ENCODE peak calls at places on chromosome 9, in four cellular contexts. N, G, V and D are unnamed samples.

GRCh38 chr9:112299514-112299913 is 33.9 kb downstream of the PTBP3 start:
- DNase-seq in N (no peak), G (no peak), V (peak), D (no peak)

GRCh38 chr9:96009690-96010477 is 134.4 kb downstream of the ERCC6L2 start:
- DNase-seq in N (no peak), G (no peak), V (no peak), D (no peak)

GRCh38 chr9:114995681-114996221 is 65.4 kb upstream of the TNFSF8 start:
- DNase-seq in N (no peak), G (no peak), V (no peak), D (no peak)

GRCh38 chr9:81037889-81038288 is 651.5 kb downstream of the TLE1 start:
- DNase-seq in N (no peak), G (no peak), V (no peak), D (no peak)

GRCh38 chr9:130288926-130289705 is 23.6 kb downstream of the HMCN2 start:
- DNase-seq in N (no peak), G (no peak), V (no peak), D (no peak)

GRCh38 chr9:71446499-71447411 is 321.6 kb downstream of the CEMIP2 start:
- DNase-seq in N (no peak), G (no peak), V (peak), D (peak)

GRCh38 chr9:107268560-107268959 is 14.5 kb upstream of the RAD23B start:
- DNase-seq in N (no peak), G (no peak), V (no peak), D (no peak)

GRCh38 chr9:134040831-134041648 is 15.8 kb downstream of the BRD3OS start:
- DNase-seq in N (no peak), G (no peak), V (no peak), D (no peak)

GRCh38 chr9:121294181-121294743 is 26.3 kb downstream of the GSN start:
- DNase-seq in N (no peak), G (no peak), V (no peak), D (no peak)

GRCh38 chr9:16048129-16048528 is 495.3 kb downstream of the CCDC171 start:
- DNase-seq in N (no peak), G (no peak), V (no peak), D (no peak)

GRCh38 chr9:70435948-70436347 is 21.5 kb upstream of the KLF9 start:
- DNase-seq in N (no peak), G (no peak), V (no peak), D (no peak)

GRCh38 chr9:121634800-121635261 is 16.6 kb upstream of the DAB2IP start:
- DNase-seq in N (peak), G (no peak), V (peak), D (peak)

GRCh38 chr9:111938427-111938800 is 41.8 kb downstream of the UGCG start:
- DNase-seq in N (no peak), G (no peak), V (no peak), D (no peak)

GRCh38 chr9:93597142-93597706 is 20.8 kb downstream of the PHF2 start:
- DNase-seq in N (no peak), G (no peak), V (no peak), D (no peak)

GRCh38 chr9:96089425-96089824 is 212.6 kb downstream of the HSD17B3 start:
- DNase-seq in N (no peak), G (no peak), V (no peak), D (no peak)

GRCh38 chr9:109826554-109826953 is 46.6 kb downstream of the PALM2AKAP2 start:
- DNase-seq in N (no peak), G (no peak), V (no peak), D (no peak)

GRCh38 chr9:126599047-126599650 is 14.6 kb upstream of the LMX1B start:
- DNase-seq in N (no peak), G (no peak), V (no peak), D (no peak)

GRCh38 chr9:10674586-10674985 is 61.8 kb upstream of the PTPRD start:
- DNase-seq in N (no peak), G (no peak), V (no peak), D (no peak)

GRCh38 chr9:81848472-81848871 is 79.8 kb upstream of the SPATA31D4 start:
- DNase-seq in N (no peak), G (no peak), V (peak), D (no peak)

GRCh38 chr9:116142706-116143492 is 10.7 kb upstream of the PAPPA start:
- DNase-seq in N (no peak), G (no peak), V (no peak), D (no peak)

GRCh38 chr9:133144887-133145466 is 18.7 kb downstream of the GBGT1 start:
- DNase-seq in N (no peak), G (no peak), V (no peak), D (no peak)

GRCh38 chr9:5265939-5266338 is 34.7 kb downstream of the INSL4 start:
- DNase-seq in N (no peak), G (no peak), V (no peak), D (no peak)

GRCh38 chr9:17829812-17830385 is 251.0 kb downstream of the SH3GL2 start:
- DNase-seq in N (no peak), G (no peak), V (no peak), D (no peak)

GRCh38 chr9:79537838-79538237 is 33.9 kb upstream of the TLE4 start:
- DNase-seq in N (no peak), G (no peak), V (no peak), D (no peak)

GRCh38 chr9:116360974-116361373 is 207.4 kb downstream of the PAPPA start:
- DNase-seq in N (no peak), G (no peak), V (no peak), D (no peak)

GRCh38 chr9:109451311-109452025 is 46.6 kb downstream of the PTPN3 start:
- DNase-seq in N (no peak), G (no peak), V (peak), D (no peak)

GRCh38 chr9:272251-273213 is 57.9 kb downstream of the DOCK8 start:
- DNase-seq in N (no peak), G (peak), V (no peak), D (no peak)

GRCh38 chr9:69961834-69962233 is 81.8 kb upstream of the MAMDC2 start:
- DNase-seq in N (no peak), G (no peak), V (no peak), D (no peak)

GRCh38 chr9:112838342-112838741 is 52.3 kb downstream of the SLC46A2 start:
- DNase-seq in N (no peak), G (no peak), V (no peak), D (no peak)

GRCh38 chr9:135976531-135976930 is 15.4 kb upstream of the UBAC1 start:
- DNase-seq in N (no peak), G (no peak), V (no peak), D (no peak)

GRCh38 chr9:4704129-4704528 is 24.8 kb downstream of the CDC37L1 start:
- DNase-seq in N (no peak), G (no peak), V (no peak), D (no peak)

GRCh38 chr9:23232831-23233230 is 593.2 kb downstream of the ELAVL2 start:
- DNase-seq in N (no peak), G (no peak), V (no peak), D (no peak)

GRCh38 chr9:87612536-87612935 is 113.4 kb upstream of the CTSL start:
- DNase-seq in N (no peak), G (no peak), V (no peak), D (no peak)

GRCh38 chr9:132945186-132946130 is 1.0 kb upstream of the TSC1 start:
- DNase-seq in N (no peak), G (no peak), V (no peak), D (no peak)

GRCh38 chr9:111604054-111604615 is 4.7 kb upstream of the PTGR1 start:
- DNase-seq in N (no peak), G (no peak), V (no peak), D (no peak)

GRCh38 chr9:124133752-124134151 is 122.2 kb downstream of the LHX2 start:
- DNase-seq in N (no peak), G (no peak), V (peak), D (no peak)

GRCh38 chr9:27470291-27470805 is 53.7 kb upstream of the IFNK start:
- DNase-seq in N (no peak), G (no peak), V (no peak), D (no peak)

GRCh38 chr9:109968702-109969450 is 188.9 kb downstream of the PALM2AKAP2 start:
- DNase-seq in N (no peak), G (no peak), V (peak), D (peak)

GRCh38 chr9:135077497-135078200 is 9.8 kb upstream of the OLFM1 start:
- DNase-seq in N (peak), G (no peak), V (no peak), D (peak)

GRCh38 chr9:35650341-35651158 is at the start of gene SIT1:
- DNase-seq in N (no peak), G (no peak), V (no peak), D (no peak)

GRCh38 chr9:35649431-35650340 is 1.0 kb downstream of the SIT1 start:
- DNase-seq in N (peak), G (no peak), V (no peak), D (no peak)

GRCh38 chr9:35653611-35654010 is 2.9 kb upstream of the SIT1 start:
- DNase-seq in N (no peak), G (no peak), V (no peak), D (no peak)

GRCh38 chr9:35651964-35652828 is 1.5 kb upstream of the SIT1 start:
- DNase-seq in N (no peak), G (no peak), V (peak), D (no peak)

DNA sequence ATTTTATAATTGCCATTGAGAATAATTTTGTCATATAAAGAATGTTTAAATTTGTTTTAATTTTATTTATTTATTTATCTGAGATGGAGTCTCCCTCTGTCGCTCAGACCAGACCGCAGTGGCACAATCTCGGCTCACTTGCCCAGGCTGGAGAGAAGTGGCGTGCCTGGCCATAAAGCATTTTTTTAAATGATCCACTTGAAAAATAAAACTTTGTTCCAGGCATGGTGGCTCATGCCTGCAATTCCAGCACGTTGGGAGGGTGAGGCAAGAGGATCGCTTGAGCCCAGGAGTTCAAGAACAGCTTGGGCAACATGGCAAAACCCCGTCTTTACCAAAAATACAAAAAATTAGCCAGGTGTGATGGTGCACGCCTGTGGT is 2.1 kb upstream of the SIT1 start:
- DNase-seq in N (no peak), G (no peak), V (no peak), D (no peak)
- TF ChIP-seq BHLHE40 in N (no peak), G (no peak), V (no peak), D (no peak)

GRCh38 chr9:97978706-97979105 is 4.4 kb upstream of the ANP32B start:
- DNase-seq in N (no peak), G (no peak), V (no peak), D (no peak)

GRCh38 chr9:97980918-97981827 is 2.0 kb upstream of the ANP32B start:
- DNase-seq in N (no peak), G (no peak), V (peak), D (no peak)

GRCh38 chr9:97979778-97980478 is 3.2 kb upstream of the ANP32B start:
- DNase-seq in N (no peak), G (no peak), V (no peak), D (no peak)

GRCh38 chr9:97981828-97982164 is 1.3 kb upstream of the ANP32B start:
- DNase-seq in N (no peak), G (no peak), V (no peak), D (no peak)

DNA sequence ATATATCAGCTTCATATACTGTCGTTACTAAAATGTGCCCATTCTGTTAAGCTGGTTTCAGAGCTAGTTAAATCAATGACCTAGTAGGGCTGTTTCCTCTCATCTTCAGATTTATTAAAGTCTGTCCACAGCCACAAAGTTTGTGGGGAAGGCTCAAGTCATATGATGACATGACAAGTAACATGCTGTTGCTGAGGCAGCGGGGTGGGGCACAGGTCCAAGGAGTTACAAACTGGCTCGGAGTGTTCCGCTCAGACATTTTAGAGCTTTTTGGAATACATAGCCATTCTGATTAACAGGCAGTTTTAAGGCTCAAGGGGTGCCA is 2.7 kb upstream of the ANP32B start:
- DNase-seq in N (no peak), G (no peak), V (no peak), D (no peak)
- TF ChIP-seq FOXK2 in N (peak), G (no peak), V (no peak), D (no peak)

GRCh38 chr9:94901019-94901363 is 174.5 kb downstream of the AOPEP start:
- DNase-seq in N (no peak), G (no peak), V (no peak), D (no peak)

GRCh38 chr9:94899464-94900221 is 173.1 kb downstream of the AOPEP start:
- DNase-seq in N (no peak), G (no peak), V (peak), D (no peak)

GRCh38 chr9:94903961-94904421 is 177.5 kb downstream of the AOPEP start:
- DNase-seq in N (no peak), G (no peak), V (no peak), D (no peak)

GRCh38 chr9:94896512-94896911 is 170.0 kb downstream of the AOPEP start:
- DNase-seq in N (no peak), G (no peak), V (no peak), D (no peak)

DNA sequence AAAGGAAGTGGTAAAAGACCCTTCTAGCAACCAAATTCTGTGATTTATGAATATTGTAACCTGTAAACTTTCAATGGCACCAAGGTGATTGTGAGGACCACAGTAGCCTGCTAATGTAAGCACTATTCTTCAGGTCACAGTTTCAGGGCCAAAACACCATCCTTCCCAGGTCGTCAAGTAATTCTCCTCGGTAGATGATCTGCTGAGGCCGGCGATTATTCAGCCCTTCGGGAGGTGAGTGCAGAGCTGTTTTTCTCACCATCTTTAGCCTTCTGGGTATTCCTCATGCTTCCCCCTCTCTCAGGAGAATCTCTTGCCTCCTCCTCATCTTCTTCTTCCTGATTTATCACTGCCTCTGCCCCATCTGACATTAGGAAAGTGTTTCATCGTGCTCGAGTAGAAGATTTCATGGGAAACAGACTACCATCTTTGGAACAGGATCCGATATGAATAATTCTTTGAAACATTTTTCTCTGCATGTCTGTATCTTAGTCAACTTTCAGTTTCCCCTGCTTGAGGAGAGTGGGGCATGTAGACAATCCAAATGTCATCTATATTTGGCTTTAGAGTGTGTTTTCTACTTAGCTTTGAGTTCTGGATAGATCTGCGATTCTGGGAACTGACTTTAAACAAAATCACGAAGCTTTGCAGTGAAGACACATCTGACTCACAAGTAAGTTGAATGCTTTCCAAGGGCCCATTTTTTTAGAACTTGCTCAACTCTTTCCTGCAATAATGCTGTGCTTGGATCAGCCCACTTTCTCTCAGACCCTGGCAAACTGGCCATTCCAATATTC is 173.9 kb downstream of the AOPEP start:
- DNase-seq in N (no peak), G (no peak), V (no peak), D (no peak)
- TF ChIP-seq BHLHE40 in N (no peak), G (no peak), V (no peak), D (no peak)

GRCh38 chr9:98180996-98181395 is 11.4 kb downstream of the CORO2A start:
- DNase-seq in N (no peak), G (no peak), V (no peak), D (no peak)
- TF ChIP-seq FOXK2 in N (no peak), G (no peak), V (no peak), D (no peak)

DNA sequence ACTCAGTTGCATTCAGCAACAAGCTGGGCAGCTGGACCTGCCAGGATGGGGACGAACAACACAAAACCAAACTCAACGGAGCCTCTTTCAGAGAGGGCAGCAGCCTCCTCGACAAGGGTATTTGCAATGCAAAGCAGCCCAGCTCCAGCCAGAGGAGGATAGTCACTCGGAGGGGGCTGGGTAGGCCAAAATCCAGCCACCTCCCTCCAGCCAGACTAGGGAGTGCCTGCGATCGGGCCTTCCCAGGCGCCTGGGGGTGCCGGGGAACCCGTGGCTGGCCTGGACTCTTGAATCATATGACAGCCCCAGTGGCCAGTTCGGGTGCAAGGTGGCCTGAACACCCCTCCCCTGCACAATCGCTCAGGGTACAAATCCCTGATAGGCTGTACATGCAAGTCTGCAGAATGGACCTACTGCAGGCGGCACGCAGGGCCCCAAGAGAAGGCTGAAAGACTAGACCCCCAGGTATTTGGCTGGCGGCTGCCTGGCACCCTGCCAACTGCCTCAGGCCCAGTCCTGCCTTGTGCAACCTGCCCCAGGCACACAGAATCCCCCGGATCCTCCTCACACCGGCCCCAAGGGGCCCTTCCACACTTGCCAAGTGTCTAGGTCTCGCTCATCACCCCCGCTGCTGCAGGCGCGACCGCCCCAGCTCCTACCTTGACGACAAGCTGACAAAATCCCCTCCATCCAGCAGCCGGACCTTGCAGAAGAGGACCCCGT is 1.3 kb downstream of the EEIG1 start:
- DNase-seq in N (no peak), G (no peak), V (peak), D (no peak)
- TF ChIP-seq BHLHE40 in N (no peak), G (peak), V (no peak), D (no peak)

DNA sequence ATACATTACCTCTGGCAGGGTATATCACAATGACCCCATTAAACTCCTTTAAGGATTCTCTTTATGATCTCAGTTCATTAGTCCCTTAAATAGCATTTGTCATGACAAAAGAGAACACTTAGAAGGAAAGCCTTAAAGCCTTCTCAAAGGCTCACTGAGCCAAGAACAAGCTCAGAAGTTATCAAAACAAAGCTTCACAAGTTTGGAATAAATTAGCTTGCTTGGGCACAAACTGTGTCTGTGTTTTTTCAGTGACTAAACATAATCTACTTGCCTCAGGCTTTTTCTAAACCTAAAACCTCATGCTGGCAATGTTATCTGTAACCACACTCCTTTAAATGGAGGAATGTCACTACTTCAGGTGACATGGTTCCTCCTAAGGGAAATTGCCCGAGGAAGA is 1114.9 kb upstream of the C9orf72 start:
- DNase-seq in N (no peak), G (no peak), V (no peak), D (no peak)
- TF ChIP-seq FOXK2 in N (no peak), G (no peak), V (no peak), D (no peak)

DNA sequence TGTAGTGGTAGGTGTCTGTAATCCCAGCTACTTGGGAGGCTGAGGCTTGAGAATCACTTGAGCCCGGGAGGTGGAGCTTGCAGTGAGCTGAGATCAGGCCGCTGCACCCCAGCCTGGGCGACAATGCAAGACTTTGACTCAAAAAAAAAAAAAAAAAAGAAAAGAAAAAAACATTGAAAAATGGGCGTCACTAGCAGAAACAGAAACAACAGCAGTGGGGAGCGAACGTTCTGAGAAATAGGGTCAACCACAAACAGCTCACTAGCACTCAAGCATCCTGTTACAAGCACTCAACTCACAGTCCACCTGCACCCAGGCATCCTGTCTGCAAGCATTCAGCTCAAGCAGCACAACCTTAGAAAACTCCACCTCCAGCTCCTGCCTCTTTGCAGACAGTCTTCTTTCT is 17.2 kb downstream of the TRIM14 start:
- DNase-seq in N (no peak), G (peak), V (no peak), D (no peak)
- TF ChIP-seq BHLHE40 in N (no peak), G (peak), V (no peak), D (no peak)